ENCODE peak calls at places on chromosomes 1 and 21, in nine cellular contexts. One of them, this sample, is unnamed.

GRCh38 chr1:181133441-181133951 is 45.0 kb downstream of the IER5 start:
- DNase-seq in esophagus squamous epithelium: no peak
- DNase-seq in cardiac fibroblast: no peak
- DNase-seq in stimulated activated CD8-positive, alpha-beta memory T cell treated with anti-CD3 and anti-CD28 coated beads, Interleukin-15, amount 100 ng/mL, for 48 hours: no peak
- DNase-seq in progenitor cell of endocrine pancreas: no peak
- DNase-seq in GM13976: no peak
- DNase-seq in OCI-M1: no peak
- DNase-seq in activated CD4-positive, CD25-positive, alpha-beta regulatory T cell: no peak
- DNase-seq in cerebellum: no peak
- DNase-seq in this sample: no peak

GRCh38 chr1:47201179-47201578 is 11.3 kb upstream of the PDZK1IP1 start:
- DNase-seq in OCI-M1: no peak
- DNase-seq in GM13976: no peak
- DNase-seq in cerebellum: no peak
- DNase-seq in cardiac fibroblast: peak
- DNase-seq in esophagus squamous epithelium: no peak
- DNase-seq in progenitor cell of endocrine pancreas: no peak
- DNase-seq in activated CD4-positive, CD25-positive, alpha-beta regulatory T cell: no peak
- DNase-seq in stimulated activated CD8-positive, alpha-beta memory T cell treated with anti-CD3 and anti-CD28 coated beads, Interleukin-15, amount 100 ng/mL, for 48 hours: no peak
- DNase-seq in this sample: no peak

GRCh38 chr21:33289199-33289819 is 23.1 kb downstream of the IL10RB start:
- DNase-seq in progenitor cell of endocrine pancreas: no peak
- DNase-seq in OCI-M1: no peak
- DNase-seq in stimulated activated CD8-positive, alpha-beta memory T cell treated with anti-CD3 and anti-CD28 coated beads, Interleukin-15, amount 100 ng/mL, for 48 hours: no peak
- DNase-seq in esophagus squamous epithelium: no peak
- DNase-seq in cardiac fibroblast: peak
- DNase-seq in activated CD4-positive, CD25-positive, alpha-beta regulatory T cell: no peak
- DNase-seq in GM13976: no peak
- DNase-seq in cerebellum: no peak
- DNase-seq in this sample: no peak

GRCh38 chr1:38455829-38456563 is 403.6 kb downstream of the RRAGC start:
- DNase-seq in progenitor cell of endocrine pancreas: no peak
- DNase-seq in activated CD4-positive, CD25-positive, alpha-beta regulatory T cell: no peak
- DNase-seq in cerebellum: no peak
- DNase-seq in GM13976: no peak
- DNase-seq in OCI-M1: no peak
- DNase-seq in stimulated activated CD8-positive, alpha-beta memory T cell treated with anti-CD3 and anti-CD28 coated beads, Interleukin-15, amount 100 ng/mL, for 48 hours: no peak
- DNase-seq in cardiac fibroblast: no peak
- DNase-seq in esophagus squamous epithelium: no peak
- DNase-seq in this sample: no peak

GRCh38 chr1:33181038-33181861 is 593 bp downstream of the TRIM62 start:
- DNase-seq in GM13976: no peak
- DNase-seq in stimulated activated CD8-positive, alpha-beta memory T cell treated with anti-CD3 and anti-CD28 coated beads, Interleukin-15, amount 100 ng/mL, for 48 hours: no peak
- DNase-seq in esophagus squamous epithelium: no peak
- DNase-seq in OCI-M1: peak
- DNase-seq in progenitor cell of endocrine pancreas: peak
- DNase-seq in activated CD4-positive, CD25-positive, alpha-beta regulatory T cell: no peak
- DNase-seq in cerebellum: peak
- DNase-seq in cardiac fibroblast: peak
- DNase-seq in this sample: peak

GRCh38 chr1:83593073-83593472 is 405.9 kb downstream of the TTLL7 start:
- DNase-seq in cardiac fibroblast: no peak
- DNase-seq in activated CD4-positive, CD25-positive, alpha-beta regulatory T cell: no peak
- DNase-seq in esophagus squamous epithelium: no peak
- DNase-seq in cerebellum: no peak
- DNase-seq in progenitor cell of endocrine pancreas: no peak
- DNase-seq in GM13976: no peak
- DNase-seq in stimulated activated CD8-positive, alpha-beta memory T cell treated with anti-CD3 and anti-CD28 coated beads, Interleukin-15, amount 100 ng/mL, for 48 hours: no peak
- DNase-seq in OCI-M1: no peak
- DNase-seq in this sample: no peak

GRCh38 chr1:26999440-26999987 is 6.0 kb downstream of the TRNP1 start:
- DNase-seq in cerebellum: no peak
- DNase-seq in cardiac fibroblast: peak
- DNase-seq in progenitor cell of endocrine pancreas: no peak
- DNase-seq in stimulated activated CD8-positive, alpha-beta memory T cell treated with anti-CD3 and anti-CD28 coated beads, Interleukin-15, amount 100 ng/mL, for 48 hours: no peak
- DNase-seq in activated CD4-positive, CD25-positive, alpha-beta regulatory T cell: no peak
- DNase-seq in esophagus squamous epithelium: no peak
- DNase-seq in GM13976: no peak
- DNase-seq in OCI-M1: no peak
- DNase-seq in this sample: no peak

GRCh38 chr1:117372863-117373412 is 5.7 kb downstream of the MAN1A2 start:
- DNase-seq in progenitor cell of endocrine pancreas: no peak
- DNase-seq in stimulated activated CD8-positive, alpha-beta memory T cell treated with anti-CD3 and anti-CD28 coated beads, Interleukin-15, amount 100 ng/mL, for 48 hours: no peak
- DNase-seq in activated CD4-positive, CD25-positive, alpha-beta regulatory T cell: no peak
- DNase-seq in GM13976: no peak
- DNase-seq in esophagus squamous epithelium: no peak
- DNase-seq in OCI-M1: no peak
- DNase-seq in cardiac fibroblast: no peak
- DNase-seq in cerebellum: no peak
- DNase-seq in this sample: no peak

GRCh38 chr1:39501666-39502065 is 10.2 kb downstream of the BMP8A start:
- DNase-seq in OCI-M1: no peak
- DNase-seq in stimulated activated CD8-positive, alpha-beta memory T cell treated with anti-CD3 and anti-CD28 coated beads, Interleukin-15, amount 100 ng/mL, for 48 hours: no peak
- DNase-seq in esophagus squamous epithelium: no peak
- DNase-seq in cardiac fibroblast: peak
- DNase-seq in progenitor cell of endocrine pancreas: no peak
- DNase-seq in GM13976: no peak
- DNase-seq in cerebellum: no peak
- DNase-seq in activated CD4-positive, CD25-positive, alpha-beta regulatory T cell: no peak
- DNase-seq in this sample: no peak

GRCh38 chr21:15667010-15667409 is 62.8 kb upstream of the USP25 start:
- DNase-seq in GM13976: no peak
- DNase-seq in OCI-M1: no peak
- DNase-seq in cerebellum: no peak
- DNase-seq in cardiac fibroblast: peak
- DNase-seq in progenitor cell of endocrine pancreas: no peak
- DNase-seq in esophagus squamous epithelium: no peak
- DNase-seq in stimulated activated CD8-positive, alpha-beta memory T cell treated with anti-CD3 and anti-CD28 coated beads, Interleukin-15, amount 100 ng/mL, for 48 hours: no peak
- DNase-seq in activated CD4-positive, CD25-positive, alpha-beta regulatory T cell: no peak
- DNase-seq in this sample: no peak

GRCh38 chr1:25676488-25676887 is 59.9 kb downstream of the MAN1C1 start:
- DNase-seq in GM13976: no peak
- DNase-seq in activated CD4-positive, CD25-positive, alpha-beta regulatory T cell: no peak
- DNase-seq in stimulated activated CD8-positive, alpha-beta memory T cell treated with anti-CD3 and anti-CD28 coated beads, Interleukin-15, amount 100 ng/mL, for 48 hours: no peak
- DNase-seq in esophagus squamous epithelium: no peak
- DNase-seq in cardiac fibroblast: peak
- DNase-seq in cerebellum: peak
- DNase-seq in OCI-M1: no peak
- DNase-seq in progenitor cell of endocrine pancreas: no peak
- DNase-seq in this sample: no peak

GRCh38 chr21:44767834-44768831 is 33.5 kb downstream of the UBE2G2 start:
- DNase-seq in stimulated activated CD8-positive, alpha-beta memory T cell treated with anti-CD3 and anti-CD28 coated beads, Interleukin-15, amount 100 ng/mL, for 48 hours: no peak
- DNase-seq in esophagus squamous epithelium: no peak
- DNase-seq in activated CD4-positive, CD25-positive, alpha-beta regulatory T cell: no peak
- DNase-seq in OCI-M1: no peak
- DNase-seq in cerebellum: peak
- DNase-seq in progenitor cell of endocrine pancreas: no peak
- DNase-seq in GM13976: no peak
- DNase-seq in cardiac fibroblast: no peak
- DNase-seq in this sample: no peak

GRCh38 chr1:168190284-168190884 is 11.6 kb downstream of the TIPRL start:
- DNase-seq in stimulated activated CD8-positive, alpha-beta memory T cell treated with anti-CD3 and anti-CD28 coated beads, Interleukin-15, amount 100 ng/mL, for 48 hours: no peak
- DNase-seq in GM13976: no peak
- DNase-seq in cerebellum: no peak
- DNase-seq in cardiac fibroblast: no peak
- DNase-seq in OCI-M1: no peak
- DNase-seq in progenitor cell of endocrine pancreas: no peak
- DNase-seq in activated CD4-positive, CD25-positive, alpha-beta regulatory T cell: no peak
- DNase-seq in esophagus squamous epithelium: no peak
- DNase-seq in this sample: no peak

This sample was measured in activated naive CD4-positive, alpha-beta T cell treated with anti-CD3 and anti-CD28 coated beads, Interleukin-2, amount 50 U/mL, for 72 hours.